ENCODE peak calls at places on chromosomes 11 and 22, in seven cellular contexts. E is kidney, P is pancreas, G is K562, S is breast epithelium, L is A549, Z is AG09319. T is an unnamed sample.

GRCh38 chr22:32574397-32574796 is 99.8 kb downstream of the FBXO7 start:
- DNase-seq in L (no peak), E (no peak), P (no peak), Z (no peak), S (no peak), G (no peak), T (no peak)

GRCh38 chr11:29527391-29527936 is 489.4 kb downstream of the KCNA4 start:
- DNase-seq in G (no peak), Z (no peak), L (peak; percentile 4), P (no peak), E (no peak), S (no peak), T (no peak)

GRCh38 chr11:121722431-121723256 is 269.9 kb upstream of the SORL1-AS1 start:
- DNase-seq in S (peak; percentile 67), Z (peak; percentile 74), P (peak; percentile 69), G (no peak), E (peak; percentile 93), L (no peak), T (peak; percentile 16)

GRCh38 chr22:49962012-49962750 is 1.6 kb downstream of the PIM3 start:
- DNase-seq in L (peak; percentile 46), E (peak; percentile 96), Z (peak; percentile 78), S (peak; percentile 95), G (peak; percentile 82), P (peak; percentile 88), T (peak; percentile 86)

GRCh38 chr22:17774206-17774927 is at the start of gene BID:
- DNase-seq in G (peak; percentile 81), Z (no peak), S (no peak), L (no peak), E (peak; percentile 85), P (no peak), T (peak; percentile 75)

GRCh38 chr11:64846998-64847666 is 2.7 kb upstream of the CDC42BPG start:
- DNase-seq in L (peak; percentile 95), P (peak; percentile 92), G (peak; percentile 93), Z (peak; percentile 73), E (peak; percentile 96), S (peak; percentile 95), T (peak; percentile 90)

GRCh38 chr11:117220999-117221774 is 10.7 kb downstream of the PCSK7 start:
- DNase-seq in L (no peak), G (no peak), E (peak; percentile 32), S (peak; percentile 48), P (no peak), Z (no peak), T (no peak)

GRCh38 chr11:68043029-68043348 is 4.2 kb downstream of the TCIRG1 start:
- DNase-seq in P (no peak), L (no peak), Z (no peak), S (no peak), G (peak; percentile 44), E (no peak), T (no peak)

GRCh38 chr22:39545310-39546063 is 12.9 kb upstream of the RPS19BP1 start:
- DNase-seq in P (no peak), L (no peak), Z (no peak), E (no peak), S (no peak), G (peak; percentile 49), T (no peak)

GRCh38 chr22:29343313-29343805 is 27.9 kb upstream of the RASL10A start:
- DNase-seq in S (peak; percentile 74), G (peak; percentile 14), E (no peak), P (peak; percentile 80), Z (no peak), L (no peak), T (no peak)

GRCh38 chr11:71286701-71287643 is 34.6 kb upstream of the SHANK2 start:
- DNase-seq in E (peak; percentile 89), Z (peak; percentile 97), P (peak; percentile 60), L (no peak), S (peak; percentile 58), G (no peak), T (no peak)

GRCh38 chr22:26418620-26419019 is 10.4 kb upstream of the ASPHD2 start:
- DNase-seq in P (no peak), G (no peak), Z (no peak), S (no peak), E (no peak), L (no peak), T (no peak)

GRCh38 chr11:121582296-121582695 is 129.5 kb upstream of the SORL1-AS1 start:
- DNase-seq in S (no peak), Z (no peak), G (no peak), P (no peak), E (no peak), L (no peak), T (no peak)

GRCh38 chr11:114275295-114275694 is 20.9 kb upstream of the NNMT start:
- DNase-seq in L (no peak), G (no peak), P (no peak), Z (no peak), S (no peak), E (no peak), T (no peak)

GRCh38 chr11:114278342-114279065 is 17.7 kb upstream of the NNMT start:
- DNase-seq in P (no peak), E (no peak), Z (no peak), L (no peak), S (no peak), G (no peak), T (no peak)

GRCh38 chr11:114279778-114280532 is 16.2 kb upstream of the NNMT start:
- DNase-seq in L (no peak), S (no peak), Z (no peak), P (no peak), G (no peak), E (no peak), T (no peak)

GRCh38 chr11:114276077-114276476 is 20.1 kb upstream of the NNMT start:
- DNase-seq in L (no peak), E (no peak), S (no peak), Z (no peak), P (no peak), G (no peak), T (no peak)

DNA sequence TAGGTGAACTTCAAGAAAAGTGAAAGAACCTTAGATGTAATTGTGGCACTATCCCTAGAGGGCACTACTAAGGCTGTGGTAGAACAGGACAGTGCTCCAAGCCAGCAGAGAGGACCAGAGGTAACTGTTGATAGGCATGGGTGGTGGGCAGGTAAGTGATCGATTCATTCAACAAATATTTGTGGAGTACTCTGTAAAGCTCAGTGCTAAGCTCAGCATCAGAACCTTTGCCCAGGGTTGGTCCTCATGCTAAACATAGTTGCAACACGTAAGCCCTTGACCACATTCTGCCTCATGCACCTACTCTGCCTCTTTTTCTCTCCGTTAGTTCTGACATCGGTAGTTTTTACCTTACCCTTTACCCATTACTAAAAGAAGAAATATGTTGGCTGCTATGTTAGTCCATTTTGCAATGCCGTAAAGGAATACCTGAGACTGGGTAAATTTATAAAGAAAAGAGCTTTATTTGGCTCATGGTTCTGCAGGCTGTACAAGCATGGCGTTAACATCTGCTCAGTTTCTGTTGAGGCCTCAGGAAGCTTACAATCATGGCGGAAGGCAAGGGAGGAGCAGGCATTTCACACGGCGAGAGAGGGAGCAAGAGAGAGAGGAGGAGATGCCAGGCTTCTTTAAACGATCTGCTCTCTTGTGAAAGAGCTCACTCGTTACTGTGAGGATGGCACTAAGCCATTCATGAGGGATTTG is 18.4 kb upstream of the NNMT start:
- DNase-seq in P (no peak), E (no peak), S (no peak), G (no peak), L (no peak), Z (no peak), T (no peak)
- TF ChIP-seq CTCF in P (no peak), E (no peak), S (no peak), G (no peak), L (no peak), Z (no peak), T (no peak)

GRCh38 chr22:42190274-42190673 is 59.7 kb upstream of the CYP2D6 start:
- DNase-seq in E (no peak), Z (no peak), P (no peak), S (no peak), G (no peak), L (no peak), T (no peak)

GRCh38 chr22:42194953-42195352 is 64.3 kb upstream of the CYP2D6 start:
- DNase-seq in P (no peak), G (no peak), S (no peak), Z (no peak), E (no peak), L (no peak), T (no peak)

GRCh38 chr22:42192547-42192946 is 61.9 kb upstream of the CYP2D6 start:
- DNase-seq in E (no peak), P (no peak), Z (no peak), G (no peak), L (no peak), S (no peak), T (no peak)

GRCh38 chr22:42196454-42196853 is 65.8 kb upstream of the CYP2D6 start:
- DNase-seq in Z (no peak), L (no peak), G (no peak), E (no peak), P (no peak), S (no peak), T (no peak)

GRCh38 chr22:42194104-42194851 is 63.7 kb upstream of the CYP2D6 start:
- DNase-seq in S (no peak), E (no peak), L (no peak), G (no peak), P (no peak), Z (no peak), T (no peak)
- TF ChIP-seq CTCF in S (no peak), E (no peak), L (no peak), G (no peak), P (no peak), Z (no peak), T (no peak)

GRCh38 chr11:1384206-1384965 is 5.3 kb upstream of the BRSK2 start:
- DNase-seq in E (peak; percentile 41), S (no peak), P (peak; percentile 12), L (no peak), G (no peak), Z (no peak), T (no peak)
- TF ChIP-seq CTCF in E (no peak), S (no peak), P (no peak), L (no peak), G (no peak), Z (no peak), T (no peak)

GRCh38 chr11:3222941-3223905 is 4.6 kb upstream of the MRGPRG start:
- DNase-seq in S (no peak), E (no peak), Z (no peak), P (no peak), L (no peak), G (no peak), T (no peak)

GRCh38 chr11:3220521-3221407 is 2.2 kb upstream of the MRGPRG start:
- DNase-seq in Z (no peak), E (peak; percentile 74), G (no peak), S (peak; percentile 37), L (no peak), P (no peak), T (peak; percentile 18)

GRCh38 chr11:3222003-3222855 is 3.6 kb upstream of the MRGPRG start:
- DNase-seq in P (no peak), Z (no peak), S (peak; percentile 38), E (peak; percentile 67), L (no peak), G (no peak), T (no peak)

GRCh38 chr11:3220101-3220500 is 1.5 kb upstream of the MRGPRG start:
- DNase-seq in L (no peak), E (peak; percentile 43), Z (no peak), S (no peak), P (no peak), G (no peak), T (peak; percentile 7)

GRCh38 chr11:3221408-3222002 is 2.9 kb upstream of the MRGPRG start:
- DNase-seq in S (peak; percentile 41), L (no peak), G (no peak), P (no peak), E (no peak), Z (no peak), T (no peak)
- TF ChIP-seq CTCF in S (no peak), L (no peak), G (no peak), P (no peak), E (no peak), Z (no peak), T (no peak)